ENCODE peak calls at places on chromosomes 7 and 10, in eight cellular contexts. Q, P, O, C, H, F, T and D are unnamed samples.

GRCh38 chr10:80497187-80498038 is 40.3 kb upstream of the SH2D4B start:
- DNase-seq in C (peak), P (no peak), O (no peak), F (peak), H (no peak), T (no peak), Q (no peak), D (no peak)

GRCh38 chr7:48084727-48085432 is 4.2 kb upstream of the UPP1 start:
- DNase-seq in O (no peak), Q (peak), C (peak), P (no peak), T (no peak), F (peak), H (no peak), D (no peak)

GRCh38 chr10:51532044-51532443 is 167.4 kb downstream of the CSTF2T start:
- DNase-seq in T (no peak), C (no peak), Q (no peak), H (no peak), O (no peak), P (no peak), F (no peak), D (no peak)

GRCh38 chr10:119251315-119251708 is 43.9 kb downstream of the GRK5 start:
- DNase-seq in T (no peak), O (no peak), H (no peak), Q (no peak), F (peak), C (no peak), P (no peak), D (no peak)

GRCh38 chr7:22238354-22239311 is 118.3 kb downstream of the RAPGEF5 start:
- DNase-seq in H (no peak), T (no peak), O (no peak), F (peak), C (no peak), Q (no peak), P (no peak), D (no peak)

GRCh38 chr7:50801907-50802306 is 19.2 kb upstream of the GRB10 start:
- DNase-seq in C (no peak), P (no peak), Q (no peak), F (no peak), T (no peak), O (no peak), H (no peak), D (no peak)

GRCh38 chr7:135853008-135853407 is 104.4 kb upstream of the FAM180A start:
- DNase-seq in C (no peak), T (no peak), Q (no peak), F (no peak), O (no peak), H (no peak), P (no peak), D (no peak)

GRCh38 chr7:1720325-1720724 is 50.2 kb downstream of the ELFN1 start:
- DNase-seq in P (no peak), F (no peak), H (no peak), C (no peak), Q (no peak), T (no peak), O (no peak), D (no peak)

GRCh38 chr7:47627580-47628283 is 45.8 kb upstream of the TNS3 start:
- DNase-seq in T (no peak), F (no peak), P (no peak), H (no peak), Q (no peak), O (no peak), C (no peak), D (no peak)

GRCh38 chr7:20532841-20533240 is 82.6 kb upstream of the ABCB5 start:
- DNase-seq in Q (no peak), H (no peak), O (no peak), P (no peak), F (peak), C (no peak), T (no peak), D (no peak)

GRCh38 chr10:59323036-59323459 is 39.3 kb downstream of the FAM13C start:
- DNase-seq in T (no peak), P (no peak), H (no peak), C (no peak), F (no peak), Q (no peak), O (no peak), D (no peak)

GRCh38 chr7:84245831-84246230 is 51.2 kb upstream of the SEMA3A start:
- DNase-seq in P (no peak), F (no peak), O (no peak), Q (no peak), H (no peak), T (no peak), C (no peak), D (no peak)

GRCh38 chr7:113331155-113331898 is 213.0 kb upstream of the SMIM30 start:
- DNase-seq in O (no peak), H (no peak), F (no peak), Q (no peak), T (no peak), C (no peak), P (no peak), D (peak)

GRCh38 chr10:21524526-21525366 is 736 bp downstream of the SKIDA1 start:
- DNase-seq in Q (no peak), H (no peak), P (no peak), C (no peak), O (no peak), T (no peak), F (peak), D (no peak)